ENCODE peak calls at places on chromosomes 7 and 10, in five cellular contexts. A is heart left ventricle, O is esophagus squamous epithelium, V is body of pancreas, P is K562. H is an unnamed sample.

GRCh38 chr10:13555884-13556529 is 27.2 kb upstream of the BEND7 start:
- DNase-seq in A (no peak), O (no peak), P (no peak), V (peak; percentile 77), H (no peak)

GRCh38 chr7:94507962-94508361 is 1.6 kb upstream of the CASD1 start:
- DNase-seq in A (no peak), V (no peak), O (no peak), P (no peak), H (no peak)

GRCh38 chr7:54183055-54183454 is 359.1 kb upstream of the VSTM2A start:
- DNase-seq in A (no peak), O (no peak), P (no peak), V (no peak), H (no peak)

GRCh38 chr7:13117103-13117502 is 429.7 kb downstream of the ARL4A start:
- DNase-seq in A (no peak), O (no peak), P (no peak), V (no peak), H (no peak)

GRCh38 chr7:143003393-143004051 is 23.4 kb downstream of the OR9A2 start:
- DNase-seq in A (no peak), V (peak; percentile 35), P (peak; percentile 77), O (no peak), H (no peak)

GRCh38 chr7:155643804-155644177 is 670 bp upstream of the RBM33 start:
- DNase-seq in V (peak; percentile 20), O (no peak), P (no peak), A (no peak), H (no peak)

GRCh38 chr10:7933262-7933661 is 115.0 kb downstream of the TAF3 start:
- DNase-seq in P (no peak), O (no peak), V (no peak), A (no peak), H (no peak)

GRCh38 chr10:59325116-59325515 is 37.2 kb downstream of the FAM13C start:
- DNase-seq in P (no peak), A (no peak), V (no peak), O (no peak), H (no peak)

GRCh38 chr7:68488366-68489060 is 1109.8 kb upstream of the AUTS2 start:
- DNase-seq in V (no peak), O (no peak), A (no peak), P (no peak), H (no peak)

GRCh38 chr10:103154464-103155299 is 38.4 kb downstream of the NT5C2 start:
- DNase-seq in O (no peak), P (no peak), A (no peak), V (no peak), H (no peak)

GRCh38 chr10:128526793-128527375 is 400.7 kb upstream of the MKI67 start:
- DNase-seq in V (peak; percentile 25), O (no peak), P (no peak), A (no peak), H (no peak)

GRCh38 chr7:27160546-27161213 is 4.2 kb upstream of the HOXA7 start:
- DNase-seq in P (peak; percentile 88), O (peak; percentile 62), V (peak; percentile 88), A (peak; percentile 76), H (peak; percentile 88)

GRCh38 chr7:80785961-80786360 is 132.9 kb downstream of the SEMA3C start:
- DNase-seq in A (no peak), O (no peak), V (no peak), P (no peak), H (no peak)

GRCh38 chr10:69742928-69743602 is 58.6 kb upstream of the COL13A1 start:
- DNase-seq in O (no peak), P (peak; percentile 32), A (no peak), V (peak; percentile 30), H (no peak)

GRCh38 chr10:76033457-76034196 is 602.2 kb downstream of the LRMDA start:
- DNase-seq in V (peak; percentile 63), O (no peak), A (no peak), P (no peak), H (peak; percentile 61)

GRCh38 chr10:17883621-17884020 is 68.1 kb upstream of the SLC39A12 start:
- DNase-seq in P (no peak), A (no peak), V (no peak), O (no peak), H (no peak)

GRCh38 chr7:22445871-22446270 is 54.1 kb downstream of the STEAP1B start:
- DNase-seq in V (no peak), P (no peak), O (no peak), A (no peak), H (no peak)

GRCh38 chr10:132714906-132715790 is 70.8 kb downstream of the NKX6-2 start:
- DNase-seq in O (no peak), V (no peak), A (peak; percentile 16), P (no peak), H (no peak)

GRCh38 chr7:112938895-112939588 is 147.6 kb downstream of the GPR85 start:
- DNase-seq in A (no peak), P (peak; percentile 56), V (peak; percentile 18), O (no peak), H (no peak)

GRCh38 chr10:71684356-71685173 is 35.0 kb downstream of the C10orf105 start:
- DNase-seq in O (no peak), V (no peak), P (peak; percentile 92), A (peak; percentile 51), H (no peak)

GRCh38 chr10:76492026-76492425 is 1060.6 kb downstream of the LRMDA start:
- DNase-seq in A (no peak), V (no peak), O (no peak), P (no peak), H (no peak)

GRCh38 chr10:48231699-48232315 is 42.7 kb downstream of the FRMPD2 start:
- DNase-seq in O (no peak), A (no peak), P (no peak), V (no peak), H (no peak)

GRCh38 chr10:97428572-97428981 is 2.6 kb downstream of the PGAM1 start:
- DNase-seq in P (no peak), V (no peak), A (no peak), O (no peak), H (no peak)

GRCh38 chr7:82164813-82165212 is 278.8 kb downstream of the CACNA2D1 start:
- DNase-seq in P (no peak), V (no peak), O (no peak), A (peak; percentile 35), H (no peak)
- TF ChIP-seq CTCF in P (no peak), V (no peak), O (no peak), A (peak; percentile 55), H (no peak)

DNA sequence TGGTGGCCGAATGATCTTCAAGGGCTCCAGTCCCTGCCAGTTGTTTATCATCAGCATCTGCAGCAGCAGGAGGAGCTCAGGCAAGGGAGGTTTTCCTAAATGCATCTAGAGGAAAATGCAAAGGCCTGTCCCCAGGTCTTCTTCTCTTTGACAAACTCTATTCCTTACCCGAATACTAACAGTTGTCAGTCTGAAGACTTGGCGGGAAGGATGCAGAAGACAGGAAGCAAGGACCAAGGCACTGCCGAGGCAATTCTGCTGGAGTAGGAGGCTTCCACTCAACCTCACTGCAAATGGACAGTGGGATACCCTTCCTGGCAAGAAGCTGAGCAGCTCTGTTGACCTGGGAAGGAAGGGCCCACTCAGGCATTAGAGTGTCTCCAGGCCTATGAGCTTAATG is 372.9 kb downstream of the CCSER2 start:
- DNase-seq in P (no peak), O (no peak), V (no peak), A (no peak), H (no peak)
- TF ChIP-seq POLR2A in P (no peak), O (no peak), V (no peak), A (no peak), H (no peak)

DNA sequence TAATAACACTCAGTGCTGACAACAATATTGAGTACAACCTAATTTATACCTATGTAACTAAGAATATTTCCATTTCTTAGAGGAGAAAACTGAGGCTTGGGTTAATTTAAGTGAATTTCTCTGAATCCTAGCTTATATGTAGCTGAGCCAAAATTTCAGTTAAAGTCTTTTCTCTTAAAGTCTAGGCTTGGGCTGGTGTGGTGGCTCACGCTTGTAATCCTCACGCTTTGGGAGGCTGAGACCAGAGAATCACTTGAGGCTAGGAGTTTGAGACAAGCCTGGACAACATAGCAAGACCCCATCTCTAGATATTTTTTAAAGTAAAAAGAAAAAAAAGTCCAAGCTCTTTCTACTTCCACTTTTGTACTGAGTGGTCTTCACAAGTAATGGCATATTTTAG is 92.1 kb downstream of the CUL1 start:
- DNase-seq in O (no peak), V (no peak), A (no peak), P (no peak), H (no peak)
- H3K36me3 ChIP-seq in O (peaks cover 47% of the 10 kb centered on the region), V (peaks cover 4% of the 10 kb centered on the region), A (peaks cover 98% of the 10 kb centered on the region), P (peaks cover 92% of the 10 kb centered on the region), H (peaks cover 100% of the 10 kb centered on the region)

DNA sequence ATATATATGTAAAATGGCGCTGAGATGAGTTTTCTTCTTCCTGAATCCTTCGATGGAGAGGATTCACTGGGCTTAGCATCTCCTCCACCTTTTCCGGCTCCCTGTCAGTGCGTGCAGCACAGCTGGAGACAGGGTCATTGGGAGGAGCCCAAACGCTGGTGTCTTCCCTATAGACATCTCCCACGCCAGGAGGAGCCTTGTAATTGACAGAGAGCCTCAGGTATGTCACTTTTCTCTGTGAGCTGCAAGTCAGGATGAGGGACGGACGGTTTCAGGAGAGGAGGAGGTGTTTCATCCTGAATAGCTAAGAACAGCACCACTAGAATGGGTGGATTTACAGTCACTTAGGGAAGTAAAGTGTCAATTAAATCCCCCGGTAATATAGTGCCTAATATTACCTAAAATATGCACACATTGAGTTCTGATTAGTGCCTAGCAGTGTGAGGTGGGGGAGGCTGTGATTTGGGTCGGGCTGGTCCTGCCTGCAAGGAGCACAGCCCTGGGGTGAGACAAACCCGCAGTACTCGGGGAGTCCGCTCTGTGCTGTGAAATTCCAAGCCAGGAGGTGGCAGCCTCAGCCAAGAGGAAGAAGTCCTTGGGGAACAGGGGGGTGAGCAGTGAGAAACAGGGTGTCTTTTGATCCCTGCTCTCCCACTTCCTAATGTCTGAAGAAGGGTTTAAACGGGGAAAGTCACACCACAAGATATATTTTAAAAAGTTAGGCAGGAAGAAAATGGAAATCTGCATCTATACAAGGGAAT is 28.2 kb downstream of the IL15RA start:
- DNase-seq in V (peak; percentile 58), A (peak; percentile 68), O (no peak), P (peak; percentile 60), H (peak; percentile 77)
- TF ChIP-seq CTCF in V (peak; percentile 44), A (peak; percentile 60), O (peak; percentile 20), P (peak; percentile 92), H (peak; percentile 49)

H was measured in stomach.